ENCODE peak calls at places on chromosomes 2 and 18, in seven cellular contexts. One of them, this sample, is unnamed.
A peak's percentile ranks its signal among the peaks of the same experiment; 100 is the strongest.

GRCh38 chr2:7609556-7610323 is 692.5 kb downstream of the RNF144A start:
- DNase-seq in GM23338: no peak
- DNase-seq in aorta: no peak
- DNase-seq in RWPE1: no peak
- DNase-seq in heart right ventricle: no peak
- DNase-seq in substantia nigra: no peak
- DNase-seq in thoracic aorta: no peak
- DNase-seq in this sample: no peak

GRCh38 chr2:219803294-219803693 is 175.9 kb downstream of the SLC4A3 start:
- DNase-seq in aorta: no peak
- DNase-seq in heart right ventricle: no peak
- DNase-seq in thoracic aorta: no peak
- DNase-seq in substantia nigra: no peak
- DNase-seq in RWPE1: no peak
- DNase-seq in GM23338: no peak
- DNase-seq in this sample: no peak

GRCh38 chr2:239462671-239463506 is 62.1 kb upstream of the HDAC4 start:
- DNase-seq in substantia nigra: no peak
- DNase-seq in aorta: peak; percentile 60
- DNase-seq in RWPE1: no peak
- DNase-seq in heart right ventricle: no peak
- DNase-seq in thoracic aorta: no peak
- DNase-seq in GM23338: no peak
- DNase-seq in this sample: no peak

GRCh38 chr2:47271054-47272000 is 116.2 kb upstream of the STPG4 start:
- DNase-seq in thoracic aorta: no peak
- DNase-seq in aorta: no peak
- DNase-seq in substantia nigra: no peak
- DNase-seq in GM23338: no peak
- DNase-seq in heart right ventricle: no peak
- DNase-seq in RWPE1: no peak
- DNase-seq in this sample: no peak

GRCh38 chr18:1048048-1048447 is 143.4 kb downstream of the ADCYAP1 start:
- DNase-seq in GM23338: no peak
- DNase-seq in thoracic aorta: no peak
- DNase-seq in aorta: no peak
- DNase-seq in RWPE1: peak; percentile 7
- DNase-seq in heart right ventricle: no peak
- DNase-seq in substantia nigra: no peak
- DNase-seq in this sample: no peak

GRCh38 chr18:77198663-77199062 is 51.0 kb upstream of the GALR1 start:
- DNase-seq in GM23338: no peak
- DNase-seq in substantia nigra: no peak
- DNase-seq in aorta: no peak
- DNase-seq in RWPE1: no peak
- DNase-seq in thoracic aorta: no peak
- DNase-seq in heart right ventricle: no peak
- DNase-seq in this sample: no peak

GRCh38 chr2:36530983-36531354 is 67.0 kb downstream of the FEZ2 start:
- DNase-seq in GM23338: peak; percentile 44
- DNase-seq in heart right ventricle: no peak
- DNase-seq in substantia nigra: no peak
- DNase-seq in thoracic aorta: no peak
- DNase-seq in RWPE1: no peak
- DNase-seq in aorta: no peak
- DNase-seq in this sample: no peak

GRCh38 chr2:69693472-69694450 is 48.2 kb upstream of the ANXA4 start:
- DNase-seq in GM23338: no peak
- DNase-seq in substantia nigra: no peak
- DNase-seq in aorta: no peak
- DNase-seq in RWPE1: no peak
- DNase-seq in thoracic aorta: no peak
- DNase-seq in heart right ventricle: peak; percentile 22
- DNase-seq in this sample: peak; percentile 48

GRCh38 chr18:53556450-53556849 is 668.0 kb downstream of the MBD2 start:
- DNase-seq in GM23338: no peak
- DNase-seq in substantia nigra: no peak
- DNase-seq in thoracic aorta: no peak
- DNase-seq in heart right ventricle: no peak
- DNase-seq in RWPE1: no peak
- DNase-seq in aorta: no peak
- DNase-seq in this sample: no peak

GRCh38 chr2:28681216-28681981 is 70.2 kb upstream of the PPP1CB start:
- DNase-seq in substantia nigra: no peak
- DNase-seq in GM23338: no peak
- DNase-seq in heart right ventricle: no peak
- DNase-seq in thoracic aorta: no peak
- DNase-seq in RWPE1: no peak
- DNase-seq in aorta: peak; percentile 79
- DNase-seq in this sample: peak; percentile 38

GRCh38 chr18:79560042-79560860 is 119.4 kb upstream of the CTDP1 start:
- DNase-seq in aorta: peak; percentile 70
- DNase-seq in GM23338: no peak
- DNase-seq in heart right ventricle: no peak
- DNase-seq in substantia nigra: no peak
- DNase-seq in thoracic aorta: no peak
- DNase-seq in RWPE1: no peak
- DNase-seq in this sample: no peak

GRCh38 chr18:61199131-61199903 is 133.9 kb upstream of the CDH20 start:
- DNase-seq in substantia nigra: no peak
- DNase-seq in RWPE1: no peak
- DNase-seq in thoracic aorta: no peak
- DNase-seq in GM23338: no peak
- DNase-seq in heart right ventricle: no peak
- DNase-seq in aorta: no peak
- DNase-seq in this sample: no peak

GRCh38 chr2:79630972-79631551 is 118.2 kb downstream of the CTNNA2 start:
- DNase-seq in thoracic aorta: no peak
- DNase-seq in substantia nigra: no peak
- DNase-seq in aorta: no peak
- DNase-seq in heart right ventricle: no peak
- DNase-seq in GM23338: no peak
- DNase-seq in RWPE1: no peak
- DNase-seq in this sample: no peak

GRCh38 chr2:225091336-225091735 is 49.1 kb upstream of the DOCK10 start:
- DNase-seq in RWPE1: peak; percentile 54
- DNase-seq in heart right ventricle: no peak
- DNase-seq in GM23338: no peak
- DNase-seq in substantia nigra: no peak
- DNase-seq in thoracic aorta: no peak
- DNase-seq in aorta: no peak
- DNase-seq in this sample: no peak

GRCh38 chr2:225100856-225101294 is 58.6 kb upstream of the DOCK10 start:
- DNase-seq in heart right ventricle: no peak
- DNase-seq in thoracic aorta: no peak
- DNase-seq in aorta: no peak
- DNase-seq in RWPE1: peak; percentile 84
- DNase-seq in GM23338: no peak
- DNase-seq in substantia nigra: no peak
- DNase-seq in this sample: no peak

GRCh38 chr2:225100269-225100668 is 58.0 kb upstream of the DOCK10 start:
- DNase-seq in GM23338: peak; percentile 4
- DNase-seq in thoracic aorta: no peak
- DNase-seq in substantia nigra: no peak
- DNase-seq in heart right ventricle: no peak
- DNase-seq in RWPE1: no peak
- DNase-seq in aorta: no peak
- DNase-seq in this sample: no peak

GRCh38 chr2:225097035-225097434 is 54.8 kb upstream of the DOCK10 start:
- DNase-seq in substantia nigra: no peak
- DNase-seq in aorta: no peak
- DNase-seq in heart right ventricle: no peak
- DNase-seq in GM23338: no peak
- DNase-seq in RWPE1: no peak
- DNase-seq in thoracic aorta: no peak
- DNase-seq in this sample: no peak
- H3K27ac ChIP-seq in substantia nigra: no peak overlapping the region
- H3K27ac ChIP-seq in aorta: no peak overlapping the region
- H3K27ac ChIP-seq in heart right ventricle: no peak overlapping the region
- H3K27ac ChIP-seq in GM23338: no peak overlapping the region
- H3K27ac ChIP-seq in RWPE1: no peak overlapping the region
- H3K27ac ChIP-seq in thoracic aorta: no peak overlapping the region
- H3K27ac ChIP-seq in this sample: no peak overlapping the region

GRCh38 chr2:106159867-106160785 is 34.0 kb downstream of the UXS1 start:
- DNase-seq in GM23338: peak; percentile 34
- DNase-seq in thoracic aorta: no peak
- DNase-seq in heart right ventricle: no peak
- DNase-seq in aorta: no peak
- DNase-seq in RWPE1: no peak
- DNase-seq in substantia nigra: no peak
- DNase-seq in this sample: peak; percentile 53

GRCh38 chr2:106158131-106158530 is 36.0 kb downstream of the UXS1 start:
- DNase-seq in GM23338: no peak
- DNase-seq in heart right ventricle: no peak
- DNase-seq in thoracic aorta: no peak
- DNase-seq in RWPE1: no peak
- DNase-seq in substantia nigra: no peak
- DNase-seq in aorta: no peak
- DNase-seq in this sample: no peak

GRCh38 chr2:106158871-106159270 is 35.2 kb downstream of the UXS1 start:
- DNase-seq in aorta: no peak
- DNase-seq in RWPE1: no peak
- DNase-seq in thoracic aorta: no peak
- DNase-seq in heart right ventricle: no peak
- DNase-seq in GM23338: no peak
- DNase-seq in substantia nigra: no peak
- DNase-seq in this sample: peak; percentile 29

GRCh38 chr2:106161938-106162814 is 31.9 kb downstream of the UXS1 start:
- DNase-seq in GM23338: no peak
- DNase-seq in RWPE1: peak; percentile 71
- DNase-seq in heart right ventricle: no peak
- DNase-seq in thoracic aorta: no peak
- DNase-seq in substantia nigra: no peak
- DNase-seq in aorta: no peak
- DNase-seq in this sample: no peak

DNA sequence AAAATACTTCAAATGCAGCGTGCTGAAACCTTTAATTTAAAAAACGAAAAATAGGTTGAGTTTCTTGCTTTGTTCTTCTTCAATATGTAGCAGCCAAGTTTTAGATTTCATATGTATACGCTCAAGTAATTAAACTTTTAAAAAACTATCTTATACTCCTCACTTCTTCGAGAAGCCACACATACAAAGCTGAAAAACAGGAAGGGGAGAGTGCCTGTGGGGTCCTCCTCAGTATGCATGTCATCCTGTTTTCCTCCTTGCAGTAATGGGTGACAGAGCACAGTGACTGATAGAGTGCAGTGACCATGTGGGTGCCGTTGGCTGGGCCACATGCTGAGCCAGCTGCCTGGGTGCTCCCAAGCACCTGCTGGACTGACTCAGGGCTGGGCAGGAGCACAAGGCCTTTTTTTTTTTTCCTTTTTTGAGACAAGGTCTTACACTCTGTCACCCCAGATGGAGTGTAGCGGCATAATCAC is 33.3 kb downstream of the UXS1 start:
- DNase-seq in substantia nigra: no peak
- DNase-seq in heart right ventricle: no peak
- DNase-seq in RWPE1: no peak
- DNase-seq in aorta: no peak
- DNase-seq in thoracic aorta: no peak
- DNase-seq in GM23338: no peak
- DNase-seq in this sample: peak; percentile 50
- H3K27ac ChIP-seq in substantia nigra: no peak overlapping the region
- H3K27ac ChIP-seq in heart right ventricle: no peak overlapping the region
- H3K27ac ChIP-seq in RWPE1: no peak overlapping the region
- H3K27ac ChIP-seq in aorta: no peak overlapping the region
- H3K27ac ChIP-seq in thoracic aorta: no peak overlapping the region
- H3K27ac ChIP-seq in GM23338: no peak overlapping the region
- H3K27ac ChIP-seq in this sample: peak overlapping the region; percentile 83

DNA sequence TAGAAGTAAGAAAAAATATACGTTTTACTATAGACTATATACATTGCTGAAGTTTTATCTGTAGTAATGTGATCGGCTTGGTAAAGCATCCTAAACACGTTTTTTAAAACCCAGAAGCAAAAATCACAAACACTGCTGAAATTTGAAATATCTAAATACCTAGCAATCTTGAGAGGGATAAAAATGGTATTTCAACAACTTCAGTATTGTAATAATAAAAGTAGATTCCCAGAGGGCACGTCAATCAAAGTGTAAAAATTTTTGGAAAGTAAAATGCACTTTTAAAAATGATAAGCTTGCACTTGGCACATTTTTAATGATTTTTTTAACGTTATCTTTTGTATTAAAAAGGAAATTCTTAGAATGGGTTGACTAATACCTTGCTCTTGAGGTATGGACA is 1.6 kb downstream of the ZC3H6 start:
- DNase-seq in aorta: no peak
- DNase-seq in heart right ventricle: no peak
- DNase-seq in thoracic aorta: no peak
- DNase-seq in RWPE1: no peak
- DNase-seq in GM23338: no peak
- DNase-seq in substantia nigra: no peak
- DNase-seq in this sample: no peak
- H3K27ac ChIP-seq in aorta: no peak overlapping the region
- H3K27ac ChIP-seq in heart right ventricle: peak overlapping the region; percentile 100
- H3K27ac ChIP-seq in thoracic aorta: peak overlapping the region; percentile 100
- H3K27ac ChIP-seq in RWPE1: no peak overlapping the region
- H3K27ac ChIP-seq in GM23338: peak overlapping the region; percentile 88
- H3K27ac ChIP-seq in substantia nigra: no peak overlapping the region
- H3K27ac ChIP-seq in this sample: no peak overlapping the region

GRCh38 chr2:101821828-101822458 is 124.4 kb downstream of the MAP4K4 start:
- DNase-seq in thoracic aorta: no peak
- DNase-seq in GM23338: no peak
- DNase-seq in substantia nigra: no peak
- DNase-seq in heart right ventricle: no peak
- DNase-seq in RWPE1: no peak
- DNase-seq in aorta: no peak
- DNase-seq in this sample: no peak

GRCh38 chr2:101818531-101819451 is 121.3 kb downstream of the MAP4K4 start:
- DNase-seq in aorta: no peak
- DNase-seq in substantia nigra: no peak
- DNase-seq in GM23338: peak; percentile 22
- DNase-seq in RWPE1: peak; percentile 45
- DNase-seq in thoracic aorta: no peak
- DNase-seq in heart right ventricle: no peak
- DNase-seq in this sample: no peak

GRCh38 chr2:101821059-101821805 is 123.7 kb downstream of the MAP4K4 start:
- DNase-seq in thoracic aorta: no peak
- DNase-seq in heart right ventricle: no peak
- DNase-seq in aorta: no peak
- DNase-seq in RWPE1: no peak
- DNase-seq in substantia nigra: no peak
- DNase-seq in GM23338: no peak
- DNase-seq in this sample: no peak

GRCh38 chr2:101823347-101823791 is 125.9 kb downstream of the MAP4K4 start:
- DNase-seq in aorta: no peak
- DNase-seq in thoracic aorta: no peak
- DNase-seq in heart right ventricle: no peak
- DNase-seq in RWPE1: peak; percentile 49
- DNase-seq in GM23338: peak; percentile 90
- DNase-seq in substantia nigra: no peak
- DNase-seq in this sample: peak; percentile 65

DNA sequence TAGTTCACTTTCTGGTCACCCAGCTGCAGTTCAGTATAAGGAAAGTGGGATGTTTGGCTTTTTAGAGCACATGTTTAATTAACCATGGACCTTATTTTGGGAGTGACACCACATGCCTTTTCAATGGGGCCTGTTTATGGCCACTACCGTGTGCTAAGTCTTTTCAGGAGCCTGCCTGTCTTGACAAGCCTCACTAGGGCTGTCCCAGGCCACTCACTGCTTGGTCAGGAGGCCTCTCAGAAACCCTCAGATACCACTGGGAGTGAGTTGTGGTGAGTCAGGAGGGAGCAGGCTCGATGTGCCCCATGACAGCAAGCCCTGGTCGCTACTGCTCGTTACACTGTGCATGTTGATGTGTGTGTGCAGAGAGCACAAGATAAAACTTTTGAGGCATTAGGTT is 123.0 kb downstream of the MAP4K4 start:
- DNase-seq in heart right ventricle: no peak
- DNase-seq in GM23338: no peak
- DNase-seq in substantia nigra: no peak
- DNase-seq in aorta: no peak
- DNase-seq in thoracic aorta: no peak
- DNase-seq in RWPE1: peak; percentile 78
- DNase-seq in this sample: no peak
- H3K27ac ChIP-seq in heart right ventricle: peak overlapping the region; percentile 20
- H3K27ac ChIP-seq in GM23338: no peak overlapping the region
- H3K27ac ChIP-seq in substantia nigra: peak overlapping the region; percentile 79
- H3K27ac ChIP-seq in aorta: no peak overlapping the region
- H3K27ac ChIP-seq in thoracic aorta: no peak overlapping the region
- H3K27ac ChIP-seq in RWPE1: peak overlapping the region; percentile 75
- H3K27ac ChIP-seq in this sample: no peak overlapping the region

This sample was measured in CD4-positive, alpha-beta T cell.